ENCODE peak calls at places on chromosomes 11 and 22, in seven cellular contexts. Q, C, J, F, P, B and I are unnamed samples.
A peak's percentile ranks its signal among the peaks of the same experiment; 100 is the strongest.

GRCh38 chr11:76493626-76494539 is 49.1 kb downstream of the EMSY start:
- DNase-seq in C (no peak), J (no peak), Q (no peak), B (no peak), F (no peak), P (no peak), I (no peak)

GRCh38 chr11:12008790-12009616 is 577 bp upstream of the DKK3 start:
- DNase-seq in J (no peak), C (no peak), B (no peak), Q (no peak), P (no peak), F (no peak), I (no peak)

GRCh38 chr11:102733232-102733875 is 8.6 kb upstream of the MMP8 start:
- DNase-seq in B (no peak), J (peak; percentile 46), P (no peak), C (peak; percentile 50), F (no peak), Q (peak; percentile 56), I (peak; percentile 33)

GRCh38 chr11:61967924-61968757 is 707 bp upstream of the FTH1 start:
- DNase-seq in J (no peak), P (no peak), B (no peak), F (no peak), Q (peak; percentile 54), C (peak; percentile 77), I (no peak)

GRCh38 chr22:39299829-39300178 is 19.6 kb downstream of the RPL3 start:
- DNase-seq in Q (peak; percentile 65), C (no peak), B (no peak), P (no peak), F (no peak), J (peak; percentile 47), I (no peak)

GRCh38 chr22:47919893-47920292 is 1157.4 kb downstream of the TBC1D22A start:
- DNase-seq in J (no peak), C (no peak), Q (no peak), B (no peak), P (no peak), F (no peak), I (no peak)

GRCh38 chr11:48073031-48073861 is 92.9 kb downstream of the PTPRJ start:
- DNase-seq in J (no peak), B (no peak), F (no peak), Q (no peak), P (no peak), C (no peak), I (no peak)

GRCh38 chr22:47757741-47758140 is 995.3 kb downstream of the TBC1D22A start:
- DNase-seq in C (no peak), B (no peak), P (no peak), F (no peak), J (no peak), Q (no peak), I (no peak)

GRCh38 chr11:71994786-71995185 is 3.9 kb upstream of the IL18BP start:
- DNase-seq in Q (no peak), F (no peak), J (no peak), C (no peak), P (no peak), B (no peak), I (no peak)

GRCh38 chr11:11415786-11416390 is 62.8 kb upstream of the CSNK2A3 start:
- DNase-seq in F (no peak), C (no peak), P (no peak), J (no peak), B (no peak), Q (no peak), I (no peak)

GRCh38 chr11:126002181-126002580 is 56.3 kb downstream of the VSIG10L2 start:
- DNase-seq in F (no peak), Q (no peak), C (no peak), B (no peak), P (no peak), J (no peak), I (no peak)

GRCh38 chr11:110573411-110573810 is 138.8 kb downstream of the ARHGAP20 start:
- DNase-seq in P (no peak), J (no peak), F (no peak), B (no peak), C (no peak), Q (no peak), I (no peak)

GRCh38 chr11:122186439-122187080 is 70.5 kb upstream of the BLID start:
- DNase-seq in B (no peak), F (no peak), P (no peak), C (no peak), J (no peak), Q (no peak), I (no peak)

GRCh38 chr22:48871176-48871840 is 956.4 kb downstream of the BRD1 start:
- DNase-seq in F (no peak), B (no peak), J (no peak), P (no peak), Q (no peak), C (no peak), I (no peak)

GRCh38 chr11:46210133-46210636 is 67.3 kb upstream of the CREB3L1 start:
- DNase-seq in C (no peak), Q (no peak), F (no peak), B (no peak), J (no peak), P (no peak), I (peak; percentile 12)

GRCh38 chr11:103968685-103969084 is 67.8 kb upstream of the DDI1 start:
- DNase-seq in J (no peak), F (no peak), B (no peak), Q (no peak), P (no peak), C (no peak), I (no peak)

GRCh38 chr22:49412236-49412635 is 415.4 kb downstream of the BRD1 start:
- DNase-seq in B (no peak), C (no peak), Q (no peak), J (no peak), F (no peak), P (no peak), I (no peak)

GRCh38 chr22:42062506-42063190 is 8.0 kb downstream of the NAGA start:
- DNase-seq in B (no peak), P (no peak), J (no peak), F (no peak), C (no peak), Q (no peak), I (no peak)

GRCh38 chr11:71171024-71171423 is 81.4 kb downstream of the SHANK2 start:
- DNase-seq in C (no peak), B (no peak), J (no peak), F (no peak), Q (no peak), P (no peak), I (no peak)

GRCh38 chr22:30843245-30843644 is 125.3 kb downstream of the MORC2 start:
- DNase-seq in J (no peak), Q (no peak), P (no peak), C (no peak), F (no peak), B (no peak), I (no peak)

GRCh38 chr22:23094695-23095466 is 24.6 kb downstream of the GNAZ start:
- DNase-seq in Q (no peak), C (no peak), P (no peak), F (no peak), J (no peak), B (no peak), I (no peak)

GRCh38 chr11:72781063-72781312 is 12.9 kb downstream of the STARD10 start:
- DNase-seq in P (no peak), B (no peak), C (peak; percentile 24), F (no peak), Q (no peak), J (no peak), I (no peak)

GRCh38 chr11:69239320-69240040 is 54.5 kb upstream of the MYEOV start:
- DNase-seq in J (no peak), P (no peak), F (no peak), C (no peak), B (no peak), Q (no peak), I (no peak)

GRCh38 chr22:35258144-35258988 is 1.1 kb downstream of the HMGXB4 start:
- DNase-seq in Q (peak; percentile 47), F (no peak), J (no peak), B (no peak), C (no peak), P (no peak), I (no peak)

GRCh38 chr11:118343981-118344521 is at the start of gene CD3G:
- DNase-seq in J (no peak), F (no peak), B (no peak), C (no peak), Q (no peak), P (no peak), I (no peak)

GRCh38 chr11:282630-283360 is 4.6 kb downstream of the NLRP6 start:
- DNase-seq in P (no peak), C (no peak), J (no peak), B (no peak), Q (no peak), F (no peak), I (no peak)